ENCODE peak calls at places on chromosomes 2 and 18, in six cellular contexts. M, J, R, Q, C and N are unnamed samples. For H3K9me3, the result is how much of the 10 kb centered on the place peaks cover.

GRCh38 chr2:239522740-239523119 is 121.9 kb upstream of the HDAC4 start:
- DNase-seq in Q (no peak), J (no peak), R (no peak), C (no peak), M (no peak), N (no peak)

GRCh38 chr2:42035241-42035640 is 12.6 kb upstream of the PKDCC start:
- DNase-seq in M (no peak), R (no peak), C (no peak), J (no peak), Q (no peak), N (no peak)

GRCh38 chr2:180728928-180729559 is 251.4 kb upstream of the UBE2E3 start:
- DNase-seq in Q (no peak), C (no peak), R (no peak), M (no peak), J (no peak), N (no peak)

GRCh38 chr2:61763605-61764034 is 90.2 kb downstream of the FAM161A start:
- DNase-seq in C (peak), R (no peak), Q (peak), M (peak), J (peak), N (peak)

GRCh38 chr18:5772271-5772670 is 123.1 kb downstream of the TMEM200C start:
- DNase-seq in Q (no peak), R (no peak), C (no peak), M (no peak), J (no peak), N (no peak)

GRCh38 chr2:25976884-25977741 is 5.2 kb downstream of the KIF3C start:
- DNase-seq in Q (no peak), J (no peak), M (no peak), C (peak), R (no peak), N (no peak)

GRCh38 chr2:53520630-53520940 is 247.0 kb upstream of the CHAC2 start:
- DNase-seq in M (no peak), C (no peak), J (no peak), Q (no peak), R (no peak), N (no peak)

GRCh38 chr2:10385933-10386773 is 62.0 kb downstream of the ODC1 start:
- DNase-seq in Q (no peak), J (peak), R (no peak), M (no peak), C (no peak), N (no peak)

GRCh38 chr18:11008544-11008943 is 140.8 kb downstream of the PIEZO2 start:
- DNase-seq in R (no peak), J (peak), C (no peak), M (no peak), Q (no peak), N (no peak)

GRCh38 chr2:239664216-239664785 is 263.5 kb upstream of the HDAC4 start:
- DNase-seq in C (no peak), M (no peak), Q (no peak), J (no peak), R (no peak), N (no peak)

GRCh38 chr18:62537042-62537894 is 14.4 kb downstream of the ZCCHC2 start:
- DNase-seq in Q (no peak), C (no peak), R (no peak), J (no peak), M (no peak), N (no peak)

GRCh38 chr18:62537946-62538345 is 15.1 kb downstream of the ZCCHC2 start:
- DNase-seq in C (no peak), M (no peak), R (no peak), J (no peak), Q (no peak), N (no peak)

GRCh38 chr18:62543021-62543420 is 20.2 kb downstream of the ZCCHC2 start:
- DNase-seq in M (no peak), C (no peak), Q (no peak), R (no peak), J (no peak), N (no peak)

GRCh38 chr18:62538881-62539280 is 16.1 kb downstream of the ZCCHC2 start:
- DNase-seq in M (no peak), R (no peak), J (no peak), C (no peak), Q (no peak), N (no peak)

GRCh38 chr18:62539284-62540168 is 16.7 kb downstream of the ZCCHC2 start:
- DNase-seq in C (no peak), J (peak), Q (no peak), R (no peak), M (no peak), N (no peak)
- TF ChIP-seq REST in C (no peak), J (no peak), Q (no peak), R (no peak), M (no peak), N (no peak)

GRCh38 chr18:74420491-74420890 is 36.6 kb downstream of the DIPK1C start:
- DNase-seq in R (no peak), C (no peak), M (no peak), J (no peak), Q (no peak), N (no peak)
- H3K9me3 ChIP-seq in R (under half), C (under half), M (under half), J (under half), Q (under half), N (under half)

GRCh38 chr2:71102981-71103681 is 26.9 kb downstream of the MCEE start:
- DNase-seq in C (no peak), M (no peak), Q (no peak), J (no peak), R (no peak), N (no peak)

GRCh38 chr2:71101656-71102055 is 28.4 kb downstream of the MCEE start:
- DNase-seq in Q (no peak), J (peak), R (no peak), M (no peak), C (no peak), N (no peak)

DNA sequence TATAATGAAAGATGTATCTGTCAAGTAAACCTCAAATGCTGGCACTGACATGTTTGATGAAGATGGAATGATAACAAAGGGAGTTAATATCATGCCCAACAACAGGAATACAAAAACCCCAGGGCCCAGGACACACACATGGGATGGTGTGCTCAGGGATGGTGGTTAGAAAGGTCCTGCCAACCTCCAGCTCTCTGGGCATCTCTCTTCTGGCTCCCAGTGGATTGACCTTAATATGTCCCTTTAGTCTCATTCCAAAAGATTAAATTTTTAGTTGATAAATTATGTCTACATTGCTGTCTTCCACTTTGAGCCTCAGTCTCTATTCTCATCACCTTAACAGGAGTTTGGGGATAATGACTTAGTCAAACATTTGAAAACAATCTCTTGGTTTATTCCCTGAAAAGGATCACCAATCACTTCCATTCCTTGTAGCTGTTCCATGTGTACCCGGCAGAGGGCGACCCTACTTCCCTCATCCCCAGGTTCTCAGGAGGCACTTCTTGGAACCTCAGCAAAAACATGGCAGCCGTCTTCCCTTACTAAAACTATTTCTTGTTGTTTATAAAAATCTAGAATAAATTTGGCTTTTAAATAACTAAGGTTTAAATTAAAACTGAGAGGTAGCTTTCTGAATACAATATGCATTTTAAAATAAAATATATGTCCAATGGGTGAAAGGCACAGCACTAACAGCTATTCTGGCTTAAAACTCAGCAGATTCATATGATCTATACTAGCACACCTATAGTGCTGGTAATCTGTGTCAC is 29.6 kb downstream of the MCEE start:
- DNase-seq in Q (peak), M (peak), J (peak), R (peak), C (peak), N (peak)
- TF ChIP-seq SIN3A in Q (no peak), M (no peak), J (no peak), R (no peak), C (no peak), N (no peak)

GRCh38 chr2:568639-568963 is 108.6 kb downstream of the TMEM18 start:
- DNase-seq in R (no peak), C (no peak), M (no peak), Q (no peak), J (no peak), N (no peak)

GRCh38 chr2:567865-568638 is 109.2 kb downstream of the TMEM18 start:
- DNase-seq in Q (no peak), C (no peak), M (no peak), J (no peak), R (no peak), N (peak)

GRCh38 chr2:567496-567864 is 109.7 kb downstream of the TMEM18 start:
- DNase-seq in J (no peak), M (no peak), R (no peak), C (no peak), Q (no peak), N (no peak)

GRCh38 chr2:566379-567313 is 110.6 kb downstream of the TMEM18 start:
- DNase-seq in J (no peak), M (no peak), R (no peak), C (no peak), Q (no peak), N (no peak)

DNA sequence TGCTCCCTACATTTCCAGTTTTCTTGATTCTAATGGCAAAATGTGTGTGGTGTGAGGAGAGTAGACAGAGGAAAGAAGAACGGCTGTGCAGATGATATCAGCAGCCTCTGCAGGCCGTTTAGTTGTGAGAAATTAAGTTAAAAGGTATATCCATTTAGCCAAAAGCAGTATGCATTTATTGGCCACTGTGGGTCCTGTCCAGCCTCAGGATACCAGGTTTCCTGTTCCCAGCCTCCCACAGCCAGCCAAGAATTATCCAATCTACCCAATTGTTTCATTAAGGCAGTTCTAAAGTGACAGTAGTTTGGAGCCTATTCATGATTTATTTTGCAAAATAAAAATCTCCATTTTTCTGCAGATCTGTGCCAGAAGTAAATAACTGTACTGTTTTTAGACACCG is 107.5 kb downstream of the TMEM18 start:
- DNase-seq in Q (no peak), J (no peak), M (no peak), R (no peak), C (peak), N (no peak)
- TF ChIP-seq REST in Q (no peak), J (no peak), M (no peak), R (no peak), C (no peak), N (no peak)

GRCh38 chr18:14104906-14105748 is 27.1 kb downstream of the ZNF519 start:
- DNase-seq in M (no peak), R (no peak), C (no peak), Q (no peak), J (peak), N (no peak)
- H3K9me3 ChIP-seq in M (under half), R (under half), C (under half), Q (under half), J (half or more), N (half or more)

GRCh38 chr2:223944704-223945531 is at the start of gene WDFY1:
- DNase-seq in R (no peak), Q (peak), M (peak), C (peak), J (peak), N (peak)
- TF ChIP-seq SIN3A in R (peak), Q (peak), M (peak), C (peak), J (peak), N (peak)

GRCh38 chr2:232447638-232448472 is 8.1 kb upstream of the ALPI start:
- DNase-seq in R (no peak), C (peak), M (no peak), Q (no peak), J (no peak), N (no peak)
- TF ChIP-seq REST in R (no peak), C (no peak), M (no peak), Q (no peak), J (no peak), N (no peak)

GRCh38 chr2:1173528-1173927 is 222.9 kb downstream of the SNTG2 start:
- DNase-seq in M (no peak), R (no peak), C (no peak), Q (no peak), J (no peak), N (no peak)
- H3K9me3 ChIP-seq in M (under half), R (under half), C (under half), Q (under half), J (under half), N (under half)

GRCh38 chr18:79923896-79924585 is 27.4 kb downstream of the SLC66A2 start:
- DNase-seq in M (no peak), Q (no peak), R (no peak), C (no peak), J (no peak), N (no peak)
- TF ChIP-seq SIN3A in M (no peak), Q (no peak), R (no peak), C (no peak), J (no peak), N (no peak)